ENCODE peak calls at places on chromosome 2, in five cellular contexts. One of them, this sample, is unnamed.

GRCh38 chr2:241519669-241520068 is 11.3 kb upstream of the STK25 start:
- DNase-seq in CD8-positive, alpha-beta T cell: no peak
- DNase-seq in endothelial cell: no peak
- DNase-seq in KBM-7: no peak
- DNase-seq in NCI-H2029 treated with DMSO at 0.1 percent for 48 hours: no peak
- DNase-seq in this sample: no peak

GRCh38 chr2:214830794-214831346 is 21.4 kb upstream of the BARD1 start:
- DNase-seq in CD8-positive, alpha-beta T cell: no peak
- DNase-seq in endothelial cell: no peak
- DNase-seq in KBM-7: no peak
- DNase-seq in NCI-H2029 treated with DMSO at 0.1 percent for 48 hours: no peak
- DNase-seq in this sample: no peak

GRCh38 chr2:50951416-50951815 is 80.5 kb downstream of the NRXN1 start:
- DNase-seq in CD8-positive, alpha-beta T cell: no peak
- DNase-seq in endothelial cell: no peak
- DNase-seq in KBM-7: no peak
- DNase-seq in NCI-H2029 treated with DMSO at 0.1 percent for 48 hours: no peak
- DNase-seq in this sample: no peak

GRCh38 chr2:121260370-121261154 is 24.4 kb downstream of the TFCP2L1 start:
- DNase-seq in CD8-positive, alpha-beta T cell: no peak
- DNase-seq in endothelial cell: no peak
- DNase-seq in KBM-7: no peak
- DNase-seq in NCI-H2029 treated with DMSO at 0.1 percent for 48 hours: peak; percentile 95
- DNase-seq in this sample: no peak

GRCh38 chr2:105375001-105375561 is 23.8 kb downstream of the FHL2 start:
- DNase-seq in CD8-positive, alpha-beta T cell: no peak
- DNase-seq in endothelial cell: no peak
- DNase-seq in KBM-7: no peak
- DNase-seq in NCI-H2029 treated with DMSO at 0.1 percent for 48 hours: no peak
- DNase-seq in this sample: no peak

GRCh38 chr2:109527846-109528705 is 85.7 kb downstream of the SEPTIN10 start:
- DNase-seq in CD8-positive, alpha-beta T cell: no peak
- DNase-seq in endothelial cell: no peak
- DNase-seq in KBM-7: no peak
- DNase-seq in NCI-H2029 treated with DMSO at 0.1 percent for 48 hours: no peak
- DNase-seq in this sample: no peak

GRCh38 chr2:27211241-27211942 is 449 bp upstream of the ATRAID start:
- DNase-seq in CD8-positive, alpha-beta T cell: no peak
- DNase-seq in endothelial cell: no peak
- DNase-seq in KBM-7: peak; percentile 54
- DNase-seq in NCI-H2029 treated with DMSO at 0.1 percent for 48 hours: peak; percentile 30
- DNase-seq in this sample: no peak

GRCh38 chr2:233338969-233339368 is 15.3 kb upstream of the DGKD start:
- DNase-seq in CD8-positive, alpha-beta T cell: no peak
- DNase-seq in endothelial cell: no peak
- DNase-seq in KBM-7: no peak
- DNase-seq in NCI-H2029 treated with DMSO at 0.1 percent for 48 hours: no peak
- DNase-seq in this sample: no peak

GRCh38 chr2:150554046-150554445 is 66.6 kb upstream of the RND3 start:
- DNase-seq in CD8-positive, alpha-beta T cell: no peak
- DNase-seq in endothelial cell: no peak
- DNase-seq in KBM-7: no peak
- DNase-seq in NCI-H2029 treated with DMSO at 0.1 percent for 48 hours: no peak
- DNase-seq in this sample: no peak

GRCh38 chr2:160203422-160203821 is 3.4 kb upstream of the ITGB6 start:
- DNase-seq in CD8-positive, alpha-beta T cell: no peak
- DNase-seq in endothelial cell: no peak
- DNase-seq in KBM-7: no peak
- DNase-seq in NCI-H2029 treated with DMSO at 0.1 percent for 48 hours: no peak
- DNase-seq in this sample: no peak

GRCh38 chr2:171564463-171564862 is 42.2 kb downstream of the CYBRD1 start:
- DNase-seq in CD8-positive, alpha-beta T cell: no peak
- DNase-seq in endothelial cell: no peak
- DNase-seq in KBM-7: no peak
- DNase-seq in NCI-H2029 treated with DMSO at 0.1 percent for 48 hours: no peak
- DNase-seq in this sample: no peak

GRCh38 chr2:55966431-55967118 is 43.0 kb upstream of the EFEMP1 start:
- DNase-seq in CD8-positive, alpha-beta T cell: no peak
- DNase-seq in endothelial cell: no peak
- DNase-seq in KBM-7: no peak
- DNase-seq in NCI-H2029 treated with DMSO at 0.1 percent for 48 hours: no peak
- DNase-seq in this sample: no peak

GRCh38 chr2:172640389-172640788 is 84.5 kb downstream of the PDK1 start:
- DNase-seq in CD8-positive, alpha-beta T cell: no peak
- DNase-seq in endothelial cell: no peak
- DNase-seq in KBM-7: no peak
- DNase-seq in NCI-H2029 treated with DMSO at 0.1 percent for 48 hours: peak; percentile 58
- DNase-seq in this sample: peak; percentile 77

GRCh38 chr2:144241801-144242200 is 278.1 kb downstream of the ZEB2 start:
- DNase-seq in CD8-positive, alpha-beta T cell: no peak
- DNase-seq in endothelial cell: no peak
- DNase-seq in KBM-7: no peak
- DNase-seq in NCI-H2029 treated with DMSO at 0.1 percent for 48 hours: no peak
- DNase-seq in this sample: no peak

GRCh38 chr2:64905338-64906024 is 83.7 kb upstream of the SLC1A4 start:
- DNase-seq in CD8-positive, alpha-beta T cell: no peak
- DNase-seq in endothelial cell: no peak
- DNase-seq in KBM-7: peak; percentile 63
- DNase-seq in NCI-H2029 treated with DMSO at 0.1 percent for 48 hours: no peak
- DNase-seq in this sample: no peak

This sample was measured in NCI-H460.